ENCODE peak calls at places on chromosomes 6 and 20, in six cellular contexts. One of them, this sample, is unnamed.

GRCh38 chr20:17849901-17850673 is 118.5 kb downstream of the SNX5 start:
- DNase-seq in ELR: peak; percentile 99
- DNase-seq in islet precursor cell: peak; percentile 80
- DNase-seq in HTR-8/SVneo: peak; percentile 81
- DNase-seq in substantia nigra: no peak
- DNase-seq in cardiac septum: peak; percentile 85
- DNase-seq in this sample: no peak

GRCh38 chr20:32749914-32750637 is 6.8 kb upstream of the COMMD7 start:
- DNase-seq in HTR-8/SVneo: no peak
- DNase-seq in ELR: no peak
- DNase-seq in cardiac septum: no peak
- DNase-seq in substantia nigra: no peak
- DNase-seq in islet precursor cell: peak; percentile 73
- DNase-seq in this sample: no peak

GRCh38 chr20:10047427-10047826 is 12.6 kb downstream of the ANKEF1 start:
- DNase-seq in islet precursor cell: peak; percentile 69
- DNase-seq in ELR: peak; percentile 41
- DNase-seq in HTR-8/SVneo: no peak
- DNase-seq in substantia nigra: no peak
- DNase-seq in cardiac septum: no peak
- DNase-seq in this sample: no peak

GRCh38 chr20:38730989-38731737 is 6.9 kb downstream of the SLC32A1 start:
- DNase-seq in cardiac septum: no peak
- DNase-seq in HTR-8/SVneo: peak; percentile 91
- DNase-seq in islet precursor cell: peak; percentile 84
- DNase-seq in substantia nigra: peak; percentile 14
- DNase-seq in ELR: peak; percentile 65
- DNase-seq in this sample: peak; percentile 80

GRCh38 chr20:48657426-48658197 is 170.2 kb downstream of the PREX1 start:
- DNase-seq in ELR: peak; percentile 80
- DNase-seq in substantia nigra: peak; percentile 75
- DNase-seq in HTR-8/SVneo: peak; percentile 98
- DNase-seq in cardiac septum: peak; percentile 85
- DNase-seq in islet precursor cell: peak; percentile 84
- DNase-seq in this sample: peak; percentile 91

GRCh38 chr6:84770521-84770920 is 6.1 kb upstream of the TBX18 start:
- DNase-seq in islet precursor cell: no peak
- DNase-seq in HTR-8/SVneo: no peak
- DNase-seq in cardiac septum: no peak
- DNase-seq in ELR: no peak
- DNase-seq in substantia nigra: no peak
- DNase-seq in this sample: no peak

GRCh38 chr6:109612268-109612667 is 78.7 kb downstream of the AK9 start:
- DNase-seq in cardiac septum: no peak
- DNase-seq in ELR: peak; percentile 3
- DNase-seq in substantia nigra: no peak
- DNase-seq in HTR-8/SVneo: no peak
- DNase-seq in islet precursor cell: no peak
- DNase-seq in this sample: no peak

GRCh38 chr20:21509597-21510331 is 4.1 kb downstream of the NKX2-2 start:
- DNase-seq in cardiac septum: no peak
- DNase-seq in islet precursor cell: peak; percentile 75
- DNase-seq in substantia nigra: peak; percentile 32
- DNase-seq in ELR: peak; percentile 54
- DNase-seq in HTR-8/SVneo: no peak
- DNase-seq in this sample: peak; percentile 49

GRCh38 chr20:20452254-20452676 is 84.4 kb downstream of the INSM1 start:
- DNase-seq in HTR-8/SVneo: no peak
- DNase-seq in substantia nigra: peak; percentile 92
- DNase-seq in islet precursor cell: peak; percentile 84
- DNase-seq in cardiac septum: no peak
- DNase-seq in ELR: peak; percentile 74
- DNase-seq in this sample: peak; percentile 57

GRCh38 chr6:65819152-65819551 is 112.1 kb upstream of the EYS start:
- DNase-seq in HTR-8/SVneo: no peak
- DNase-seq in substantia nigra: no peak
- DNase-seq in cardiac septum: no peak
- DNase-seq in islet precursor cell: no peak
- DNase-seq in ELR: no peak
- DNase-seq in this sample: no peak

GRCh38 chr6:84756466-84756865 is 7.9 kb downstream of the TBX18 start:
- DNase-seq in HTR-8/SVneo: no peak
- DNase-seq in ELR: no peak
- DNase-seq in islet precursor cell: no peak
- DNase-seq in cardiac septum: no peak
- DNase-seq in substantia nigra: no peak
- DNase-seq in this sample: no peak

GRCh38 chr6:96213768-96214167 is 198.0 kb downstream of the FUT9 start:
- DNase-seq in substantia nigra: no peak
- DNase-seq in islet precursor cell: no peak
- DNase-seq in HTR-8/SVneo: no peak
- DNase-seq in ELR: no peak
- DNase-seq in cardiac septum: no peak
- DNase-seq in this sample: no peak

GRCh38 chr6:151078655-151079054 is 161.1 kb upstream of the AKAP12 start:
- DNase-seq in cardiac septum: no peak
- DNase-seq in substantia nigra: no peak
- DNase-seq in ELR: no peak
- DNase-seq in islet precursor cell: no peak
- DNase-seq in HTR-8/SVneo: no peak
- DNase-seq in this sample: no peak

GRCh38 chr20:15789083-15789482 is 784.2 kb downstream of the KIF16B start:
- DNase-seq in islet precursor cell: no peak
- DNase-seq in HTR-8/SVneo: no peak
- DNase-seq in cardiac septum: no peak
- DNase-seq in ELR: no peak
- DNase-seq in substantia nigra: peak; percentile 1
- DNase-seq in this sample: peak; percentile 26

GRCh38 chr6:111625511-111626331 is 20.0 kb upstream of the TRAF3IP2 start:
- DNase-seq in ELR: peak; percentile 76
- DNase-seq in substantia nigra: peak; percentile 37
- DNase-seq in cardiac septum: no peak
- DNase-seq in islet precursor cell: no peak
- DNase-seq in HTR-8/SVneo: no peak
- DNase-seq in this sample: peak; percentile 40

GRCh38 chr20:35729283-35729807 is 12.7 kb downstream of the RBM39 start:
- DNase-seq in islet precursor cell: no peak
- DNase-seq in cardiac septum: no peak
- DNase-seq in ELR: no peak
- DNase-seq in HTR-8/SVneo: no peak
- DNase-seq in substantia nigra: no peak
- DNase-seq in this sample: no peak

GRCh38 chr20:59364611-59365010 is 64.2 kb downstream of the EDN3 start:
- DNase-seq in ELR: no peak
- DNase-seq in substantia nigra: no peak
- DNase-seq in HTR-8/SVneo: no peak
- DNase-seq in islet precursor cell: no peak
- DNase-seq in cardiac septum: no peak
- DNase-seq in this sample: no peak

GRCh38 chr6:68628156-68628555 is 6.9 kb upstream of the ADGRB3 start:
- DNase-seq in islet precursor cell: no peak
- DNase-seq in cardiac septum: no peak
- DNase-seq in substantia nigra: no peak
- DNase-seq in HTR-8/SVneo: no peak
- DNase-seq in ELR: no peak
- DNase-seq in this sample: no peak